ENCODE peak calls at places on chromosomes 2 and 18, in seven cellular contexts. O, W, L, U, R, E and J are unnamed samples.

GRCh38 chr2:33020883-33021282 is 74.1 kb downstream of the LTBP1 start:
- DNase-seq in R (no peak), U (no peak), E (no peak), O (no peak), W (peak; percentile 53), L (no peak), J (no peak)

GRCh38 chr2:199261221-199261620 is 196.5 kb downstream of the SATB2 start:
- DNase-seq in W (no peak), O (peak; percentile 6), R (no peak), L (no peak), U (no peak), E (no peak), J (no peak)

GRCh38 chr2:241219030-241219382 is 30.5 kb downstream of the ANO7 start:
- DNase-seq in W (no peak), E (no peak), R (no peak), L (no peak), U (no peak), O (no peak), J (peak; percentile 27)

GRCh38 chr2:112691761-112692370 is 29.0 kb upstream of the NT5DC4 start:
- DNase-seq in U (no peak), E (no peak), R (no peak), L (no peak), W (no peak), O (no peak), J (no peak)

GRCh38 chr2:1685957-1686783 is 58.1 kb downstream of the PXDN start:
- DNase-seq in O (no peak), U (no peak), R (no peak), E (no peak), W (no peak), L (no peak), J (no peak)

GRCh38 chr2:164386226-164386625 is 235.1 kb downstream of the GRB14 start:
- DNase-seq in R (no peak), U (no peak), E (no peak), L (no peak), O (no peak), W (no peak), J (no peak)

GRCh38 chr2:115389024-115389423 is 946.6 kb downstream of the DPP10 start:
- DNase-seq in E (no peak), L (no peak), W (no peak), R (no peak), O (no peak), U (no peak), J (no peak)

GRCh38 chr2:11187733-11188132 is 32.5 kb downstream of the SLC66A3 start:
- DNase-seq in W (no peak), O (no peak), L (no peak), R (no peak), E (no peak), U (no peak), J (no peak)

GRCh38 chr2:181258761-181259160 is 198.4 kb upstream of the ITGA4 start:
- DNase-seq in E (peak; percentile 4), O (no peak), U (no peak), L (no peak), W (no peak), R (no peak), J (no peak)

GRCh38 chr2:173545364-173545734 is 190.7 kb downstream of the CDCA7 start:
- DNase-seq in L (no peak), U (no peak), E (no peak), R (no peak), W (no peak), O (no peak), J (no peak)

GRCh38 chr2:172442072-172442895 is 14.9 kb downstream of the ITGA6 start:
- DNase-seq in L (no peak), E (peak; percentile 75), W (no peak), O (peak; percentile 98), R (no peak), U (no peak), J (no peak)

GRCh38 chr18:69408522-69408921 is 7.8 kb downstream of the DOK6 start:
- DNase-seq in L (no peak), U (no peak), E (no peak), W (no peak), O (no peak), R (no peak), J (no peak)

GRCh38 chr18:26003391-26003790 is 87.0 kb downstream of the SS18 start:
- DNase-seq in O (no peak), W (peak; percentile 38), E (no peak), U (no peak), R (no peak), L (no peak), J (peak; percentile 19)

GRCh38 chr2:6545795-6546194 is 319.9 kb downstream of the CMPK2 start:
- DNase-seq in L (no peak), U (no peak), R (no peak), E (no peak), O (no peak), W (no peak), J (no peak)

GRCh38 chr18:74732380-74732779 is 134.7 kb downstream of the ZNF407 start:
- DNase-seq in W (no peak), U (no peak), R (no peak), L (no peak), E (no peak), O (no peak), J (no peak)

GRCh38 chr2:12110074-12110473 is 363.6 kb downstream of the LPIN1 start:
- DNase-seq in L (no peak), W (no peak), E (no peak), U (no peak), O (no peak), R (no peak), J (no peak)

GRCh38 chr2:122023059-122023879 is 267.8 kb downstream of the TSN start:
- DNase-seq in U (peak; percentile 56), L (no peak), R (no peak), W (no peak), E (no peak), O (no peak), J (no peak)

GRCh38 chr2:11642972-11643371 is 27.0 kb downstream of the NTSR2 start:
- DNase-seq in W (peak; percentile 8), L (no peak), R (no peak), E (no peak), U (no peak), O (no peak), J (no peak)

GRCh38 chr2:196987654-196988364 is 61.3 kb upstream of the PGAP1 start:
- DNase-seq in W (peak; percentile 46), E (peak; percentile 46), O (peak; percentile 82), R (peak; percentile 15), U (peak; percentile 38), L (no peak), J (peak; percentile 10)

GRCh38 chr2:176535480-176536113 is 266.4 kb downstream of the MTX2 start:
- DNase-seq in R (no peak), L (no peak), W (no peak), E (no peak), U (no peak), O (no peak), J (no peak)

GRCh38 chr18:69580107-69580506 is 179.4 kb downstream of the DOK6 start:
- DNase-seq in L (no peak), U (no peak), R (peak; percentile 5), E (peak; percentile 1), O (no peak), W (no peak), J (no peak)

GRCh38 chr18:49650426-49650891 is 88.6 kb downstream of the LIPG start:
- DNase-seq in U (no peak), L (no peak), E (no peak), W (no peak), O (no peak), R (no peak), J (no peak)

GRCh38 chr2:176002684-176003225 is 688 bp upstream of the LNPK start:
- DNase-seq in E (peak; percentile 21), U (no peak), L (no peak), R (no peak), O (no peak), W (peak; percentile 81), J (peak; percentile 42)

GRCh38 chr2:1991706-1992245 is 247.5 kb upstream of the PXDN start:
- DNase-seq in L (no peak), W (no peak), R (no peak), E (no peak), O (no peak), U (no peak), J (no peak)

GRCh38 chr2:28360742-28361293 is 31.8 kb upstream of the FOSL2 start:
- DNase-seq in R (no peak), E (no peak), O (no peak), U (no peak), W (peak; percentile 73), L (no peak), J (no peak)

GRCh38 chr18:23143059-23143831 is 8.0 kb downstream of the CABLES1 start:
- DNase-seq in U (no peak), W (no peak), L (no peak), O (peak; percentile 54), R (no peak), E (no peak), J (no peak)
- TF ChIP-seq JUND in U (no peak), W (no peak), L (no peak), O (no peak), R (no peak), E (no peak), J (no peak)

GRCh38 chr18:7603259-7604000 is 36.3 kb downstream of the PTPRM start:
- DNase-seq in U (no peak), O (no peak), R (no peak), W (no peak), L (no peak), E (no peak), J (no peak)

GRCh38 chr18:7600528-7601248 is 33.6 kb downstream of the PTPRM start:
- DNase-seq in O (no peak), U (no peak), W (no peak), R (no peak), L (no peak), E (no peak), J (no peak)

GRCh38 chr18:7601936-7602335 is 34.8 kb downstream of the PTPRM start:
- DNase-seq in W (no peak), L (no peak), E (no peak), O (no peak), R (no peak), U (no peak), J (no peak)

GRCh38 chr18:7600036-7600435 is 32.9 kb downstream of the PTPRM start:
- DNase-seq in W (no peak), U (no peak), L (no peak), E (no peak), O (no peak), R (no peak), J (no peak)

DNA sequence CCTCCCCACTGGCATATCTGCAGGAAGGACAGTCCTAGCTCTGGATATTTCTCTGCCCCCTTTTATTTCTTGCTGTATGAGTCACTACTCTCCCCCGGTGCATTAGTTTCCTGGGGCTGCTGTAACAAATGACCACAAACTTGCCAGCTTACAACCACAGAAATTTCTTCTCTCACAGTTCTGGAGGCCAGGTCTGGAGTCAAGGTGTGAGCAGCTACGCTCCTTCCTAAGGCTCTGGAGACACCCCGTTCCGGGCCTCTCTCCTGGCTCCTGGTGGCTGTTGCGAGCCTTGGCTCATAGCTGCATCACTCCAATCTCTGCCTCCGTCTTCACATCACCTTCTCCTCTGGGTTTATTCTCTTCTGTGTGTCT is 34.1 kb downstream of the PTPRM start:
- DNase-seq in W (no peak), L (no peak), O (no peak), E (no peak), U (no peak), R (no peak), J (no peak)
- TF ChIP-seq JUND in W (no peak), L (no peak), O (no peak), E (no peak), U (no peak), R (no peak), J (no peak)

GRCh38 chr2:239781461-239781860 is 243.7 kb downstream of the NDUFA10 start:
- DNase-seq in E (no peak), U (no peak), R (no peak), L (no peak), W (no peak), O (no peak), J (no peak)
- TF ChIP-seq JUND in E (no peak), U (no peak), R (no peak), L (no peak), W (no peak), O (no peak), J (no peak)

GRCh38 chr2:96584017-96584416 is 47.5 kb downstream of the ARID5A start:
- DNase-seq in R (no peak), E (no peak), L (no peak), W (peak; percentile 37), O (no peak), U (no peak), J (no peak)
- TF ChIP-seq JUND in R (no peak), E (no peak), L (no peak), W (peak; percentile 26), O (no peak), U (no peak), J (no peak)